ENCODE peak calls at places on chromosome 2, in seven cellular contexts. T is cardiac fibroblast, O is coronary artery, F is mammary epithelial cell, S is AG04450, U is endothelial cell of umbilical vein, I is transverse colon. W is an unnamed sample.

GRCh38 chr2:19352946-19353720 is 5.3 kb downstream of the OSR1 start:
- DNase-seq in I (no peak), O (no peak), S (no peak), T (no peak), U (no peak), F (no peak), W (no peak)

GRCh38 chr2:44535376-44535775 is 173.6 kb downstream of the CAMKMT start:
- DNase-seq in F (no peak), U (no peak), T (no peak), S (no peak), O (no peak), I (no peak), W (no peak)

GRCh38 chr2:133171396-133172004 is 396.8 kb downstream of the NCKAP5 start:
- DNase-seq in O (no peak), S (peak), U (peak), T (peak), F (peak), I (no peak), W (peak)

GRCh38 chr2:191539068-191539467 is 138.9 kb upstream of the NABP1 start:
- DNase-seq in T (peak), U (peak), I (no peak), O (no peak), S (no peak), F (no peak), W (no peak)

GRCh38 chr2:124804014-124804940 is 779.2 kb downstream of the CNTNAP5 start:
- DNase-seq in O (no peak), I (peak), S (no peak), F (peak), U (no peak), T (peak), W (no peak)

GRCh38 chr2:69494126-69494525 is 56.9 kb upstream of the NFU1 start:
- DNase-seq in I (no peak), U (no peak), S (no peak), F (no peak), O (no peak), T (no peak), W (no peak)

GRCh38 chr2:159119652-159120257 is 151.3 kb downstream of the TANC1 start:
- DNase-seq in I (no peak), T (peak), F (no peak), S (no peak), O (no peak), U (no peak), W (no peak)

GRCh38 chr2:69581774-69582581 is 61.6 kb downstream of the AAK1 start:
- DNase-seq in F (peak), T (peak), U (no peak), S (no peak), I (no peak), O (no peak), W (no peak)

GRCh38 chr2:105919826-105920225 is 175.1 kb downstream of the NCK2 start:
- DNase-seq in T (peak), O (peak), I (peak), S (peak), U (peak), F (peak), W (peak)

GRCh38 chr2:28958689-28959088 is 22.4 kb upstream of the TOGARAM2 start:
- DNase-seq in O (peak), S (peak), F (peak), T (peak), U (peak), I (peak), W (no peak)

GRCh38 chr2:112924855-112925254 is 13.9 kb downstream of the IL37 start:
- DNase-seq in O (no peak), I (peak), S (no peak), T (no peak), U (no peak), F (no peak), W (no peak)

GRCh38 chr2:157784169-157784822 is 91.8 kb downstream of the ACVR1 start:
- DNase-seq in F (peak), T (peak), U (peak), S (no peak), I (peak), O (peak), W (no peak)

GRCh38 chr2:211127501-211127900 is 571.1 kb downstream of the CPS1 start:
- DNase-seq in U (no peak), S (no peak), O (no peak), T (no peak), F (no peak), I (no peak), W (no peak)

GRCh38 chr2:235492850-235493344 is 946 bp upstream of the AGAP1 start:
- DNase-seq in I (no peak), U (no peak), T (peak), S (no peak), F (no peak), O (no peak), W (no peak)

GRCh38 chr2:180291552-180292421 is 284.7 kb upstream of the CWC22 start:
- DNase-seq in F (peak), I (no peak), U (no peak), T (peak), S (no peak), O (no peak), W (no peak)

GRCh38 chr2:12980817-12981216 is 264.1 kb downstream of the TRIB2 start:
- DNase-seq in S (no peak), T (no peak), F (no peak), O (no peak), I (no peak), U (peak), W (no peak)

GRCh38 chr2:42147641-42148274 is 21.4 kb upstream of the EML4 start:
- DNase-seq in O (no peak), I (no peak), U (peak), S (no peak), T (peak), F (no peak), W (no peak)
- TF ChIP-seq CTCF in O (no peak), I (no peak), U (no peak), S (no peak), T (no peak), F (no peak), W (no peak)

GRCh38 chr2:136764397-136765255 is 719 bp upstream of the THSD7B start:
- DNase-seq in U (no peak), F (peak), O (no peak), S (no peak), T (no peak), I (no peak), W (no peak)
- H3K4me3 ChIP-seq in U (no peak), F (peak), O (peak), S (no peak), T (no peak), I (no peak), W (no peak)

GRCh38 chr2:96117701-96118588 is 1.6 kb upstream of the ADRA2B start:
- DNase-seq in U (no peak), O (no peak), T (no peak), F (no peak), I (no peak), S (no peak), W (no peak)
- TF ChIP-seq CTCF in U (no peak), O (no peak), T (no peak), F (peak), I (no peak), S (no peak), W (peak)

GRCh38 chr2:43170733-43171101 is 55.7 kb downstream of the ZFP36L2 start:
- DNase-seq in S (no peak), I (peak), O (no peak), T (no peak), F (no peak), U (no peak), W (no peak)

GRCh38 chr2:43169987-43170732 is 56.2 kb downstream of the ZFP36L2 start:
- DNase-seq in U (peak), S (no peak), O (no peak), I (peak), F (no peak), T (no peak), W (no peak)

GRCh38 chr2:43171789-43172188 is 54.6 kb downstream of the ZFP36L2 start:
- DNase-seq in S (no peak), F (no peak), I (peak), O (no peak), U (peak), T (peak), W (no peak)

GRCh38 chr2:43168016-43168369 is 58.4 kb downstream of the ZFP36L2 start:
- DNase-seq in F (no peak), O (no peak), I (no peak), T (no peak), S (no peak), U (no peak), W (no peak)

DNA sequence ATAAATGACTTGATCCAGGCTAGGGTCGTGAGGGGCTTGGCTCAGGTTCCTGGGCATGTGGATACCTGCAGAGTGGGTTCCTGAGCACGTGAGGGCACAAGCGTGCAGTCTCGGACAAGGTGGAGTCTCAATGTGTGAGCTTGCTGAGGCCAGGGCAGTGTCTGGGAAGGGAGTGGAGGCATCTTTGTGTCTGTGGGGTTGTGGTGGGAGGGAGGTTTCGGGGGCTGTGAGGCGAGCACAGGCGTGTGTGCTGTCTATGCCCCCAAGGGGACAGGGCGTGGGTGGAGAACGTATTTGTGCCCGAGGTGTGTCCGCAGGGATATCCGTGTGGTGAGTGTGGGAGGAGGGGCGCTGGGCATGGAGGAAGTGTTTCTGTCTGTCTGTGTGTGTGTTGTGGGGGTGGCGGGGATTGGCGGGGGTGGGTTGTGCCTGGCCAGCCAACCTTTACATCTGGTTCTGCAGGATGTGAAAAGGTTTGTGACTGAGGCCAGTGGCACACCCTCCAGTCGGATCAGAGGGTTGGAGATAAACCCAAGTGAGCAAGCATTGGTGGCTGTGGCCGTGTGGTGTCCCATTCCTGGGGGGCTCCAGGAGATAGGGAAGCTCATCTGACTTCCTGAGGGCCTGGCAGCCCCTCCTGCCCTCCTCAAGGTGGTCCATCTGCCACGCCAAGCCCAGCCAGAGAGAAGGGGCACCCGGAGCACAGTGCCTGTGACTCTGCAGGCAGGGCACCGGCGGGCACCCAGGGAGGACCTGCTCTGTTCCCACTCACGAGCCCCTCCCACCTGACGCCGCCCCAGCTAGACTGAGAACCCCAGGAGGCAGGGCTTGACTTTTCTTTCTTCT is 57.1 kb downstream of the ZFP36L2 start:
- DNase-seq in U (no peak), O (no peak), I (peak), T (no peak), S (no peak), F (no peak), W (peak)
- H3K4me3 ChIP-seq in U (peak), O (peak), I (no peak), T (no peak), S (no peak), F (no peak), W (peak)

DNA sequence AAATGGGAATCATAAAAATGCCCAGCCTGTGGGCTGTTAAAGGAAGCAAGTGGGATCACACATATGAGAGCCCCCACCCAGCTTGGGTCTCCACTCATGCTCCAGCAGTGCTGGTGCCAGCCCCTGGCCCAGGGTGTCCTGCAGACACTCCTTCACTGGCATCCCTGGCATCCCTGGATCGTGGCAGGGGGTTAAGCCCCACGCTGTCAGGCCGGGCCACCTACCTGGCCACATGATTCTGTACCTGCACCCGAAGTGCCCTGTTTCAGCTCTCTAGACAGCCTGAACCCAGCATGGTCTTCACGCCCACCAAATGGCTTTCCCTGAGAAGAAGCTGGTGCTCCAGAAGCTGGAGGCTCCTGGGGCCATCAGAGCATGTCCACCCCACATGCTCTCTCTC is 137.4 kb downstream of the INHBB start:
- DNase-seq in U (no peak), I (no peak), S (no peak), F (no peak), T (no peak), O (no peak), W (no peak)
- TF ChIP-seq CTCF in U (no peak), I (no peak), S (no peak), F (no peak), T (no peak), O (no peak), W (no peak)

GRCh38 chr2:64713686-64714085 is 60.0 kb upstream of the SERTAD2 start:
- DNase-seq in S (no peak), F (no peak), U (no peak), O (no peak), T (no peak), I (no peak), W (no peak)

GRCh38 chr2:64720543-64721325 is 67.0 kb upstream of the SERTAD2 start:
- DNase-seq in O (no peak), S (no peak), T (no peak), I (no peak), F (no peak), U (no peak), W (no peak)

GRCh38 chr2:64721326-64721633 is 67.6 kb upstream of the SERTAD2 start:
- DNase-seq in O (no peak), U (no peak), S (no peak), I (no peak), T (no peak), F (no peak), W (no peak)

GRCh38 chr2:64718250-64718866 is 64.6 kb upstream of the SERTAD2 start:
- DNase-seq in I (no peak), S (no peak), T (no peak), F (no peak), U (no peak), O (no peak), W (no peak)

GRCh38 chr2:64716569-64716968 is 62.9 kb upstream of the SERTAD2 start:
- DNase-seq in T (no peak), O (no peak), F (no peak), U (no peak), S (no peak), I (no peak), W (no peak)
- H3K4me3 ChIP-seq in T (no peak), O (no peak), F (no peak), U (no peak), S (no peak), I (no peak), W (no peak)

DNA sequence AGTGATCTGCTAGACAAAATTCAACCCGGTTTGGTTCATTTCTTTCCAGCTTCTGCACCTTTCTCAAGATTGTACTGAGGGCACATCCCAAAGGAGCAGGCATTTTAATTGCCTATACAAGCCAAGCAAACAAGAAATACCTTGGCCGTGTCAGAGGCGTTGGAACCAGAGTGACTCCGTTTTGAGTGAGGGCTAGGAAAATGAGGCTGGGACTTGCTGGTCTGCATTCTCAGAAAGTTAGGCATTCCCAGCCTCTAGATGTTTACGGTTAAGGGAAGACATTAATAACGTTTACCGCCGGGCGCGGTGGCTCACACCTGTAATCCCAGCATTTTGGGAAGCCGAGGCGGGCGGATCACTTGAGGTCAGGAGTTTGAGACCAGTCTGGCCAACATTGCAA is 1.5 kb upstream of the GEMIN6 start:
- DNase-seq in T (no peak), S (no peak), I (no peak), F (no peak), U (no peak), O (no peak), W (no peak)
- TF ChIP-seq CTCF in T (no peak), S (no peak), I (no peak), F (no peak), U (no peak), O (no peak), W (no peak)

GRCh38 chr2:33491685-33492084 is 15.2 kb downstream of the RASGRP3 start:
- DNase-seq in U (no peak), S (no peak), O (no peak), F (no peak), T (no peak), I (no peak), W (no peak)
- H3K4me3 ChIP-seq in U (no peak), S (no peak), O (no peak), F (no peak), T (no peak), I (no peak), W (no peak)

GRCh38 chr2:9573013-9573708 is 17.5 kb upstream of the ADAM17 start:
- DNase-seq in O (no peak), I (no peak), S (no peak), F (peak), U (no peak), T (peak), W (no peak)

GRCh38 chr2:9570182-9571060 is 14.8 kb upstream of the ADAM17 start:
- DNase-seq in T (peak), U (no peak), I (no peak), O (no peak), S (no peak), F (no peak), W (no peak)

GRCh38 chr2:9578475-9579235 is 23.0 kb upstream of the ADAM17 start:
- DNase-seq in T (peak), F (no peak), O (no peak), I (no peak), S (no peak), U (no peak), W (no peak)

GRCh38 chr2:9574314-9574713 is 18.7 kb upstream of the ADAM17 start:
- DNase-seq in S (no peak), O (no peak), I (no peak), T (no peak), F (no peak), U (peak), W (no peak)

GRCh38 chr2:9573840-9574239 is 18.2 kb upstream of the ADAM17 start:
- DNase-seq in O (no peak), F (no peak), I (no peak), T (no peak), U (no peak), S (no peak), W (no peak)
- TF ChIP-seq CTCF in O (no peak), F (peak), I (no peak), T (peak), U (no peak), S (peak), W (peak)

DNA sequence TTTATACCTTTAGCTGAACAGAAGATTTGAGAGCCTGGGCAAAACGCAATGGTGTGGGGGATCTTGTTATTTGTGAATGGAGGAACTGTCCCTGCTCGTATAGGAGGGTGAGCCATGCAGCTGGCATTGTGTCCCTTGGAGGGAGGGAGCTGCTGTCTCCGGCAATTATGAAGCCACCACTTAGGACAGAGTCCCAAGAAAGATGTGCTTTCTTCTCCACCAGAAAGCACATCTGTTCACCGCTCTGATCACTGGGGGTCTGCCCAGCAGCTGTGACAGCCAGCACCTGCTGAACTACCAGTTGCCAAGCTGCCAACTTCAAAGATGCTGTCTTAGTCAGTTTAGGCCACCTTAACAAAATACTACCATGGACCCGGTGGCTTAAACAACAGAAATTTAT is 148.0 kb downstream of the RHBDD1 start:
- DNase-seq in O (no peak), U (no peak), F (no peak), I (no peak), S (no peak), T (no peak), W (no peak)
- H3K4me3 ChIP-seq in O (no peak), U (no peak), F (no peak), I (no peak), S (no peak), T (no peak), W (no peak)

W was measured in GM12864.